ENCODE peak calls at places on chromosomes 4 and X, in eight cellular contexts. J, H, W, O, D, K, C and N are unnamed samples.
A peak's percentile ranks its signal among the peaks of the same experiment; 100 is the strongest.

GRCh38 chr4:53589511-53589910 is 1.8 kb downstream of the LNX1 start:
- DNase-seq in J (no peak), H (no peak), W (no peak), O (no peak), D (no peak), K (no peak), C (no peak), N (no peak)

GRCh38 chr4:136571315-136571714 is 961.0 kb downstream of the PCDH18 start:
- DNase-seq in J (no peak), H (no peak), W (no peak), O (no peak), D (no peak), K (no peak), C (no peak), N (no peak)

GRCh38 chrX:17390325-17390992 is 15.5 kb downstream of the NHS start:
- DNase-seq in J (peak; percentile 82), H (no peak), W (peak; percentile 24), O (no peak), D (no peak), K (no peak), C (no peak), N (no peak)

GRCh38 chrX:12441376-12442128 is 303.3 kb downstream of the FRMPD4 start:
- DNase-seq in J (peak; percentile 93), H (no peak), W (peak; percentile 28), O (no peak), D (no peak), K (no peak), C (peak; percentile 38), N (peak; percentile 31)

GRCh38 chr4:156923525-156923924 is 48.1 kb downstream of the PDGFC start:
- DNase-seq in J (no peak), H (no peak), W (no peak), O (no peak), D (no peak), K (no peak), C (no peak), N (no peak)

GRCh38 chr4:106717094-106717493 is 319.0 kb downstream of the DKK2 start:
- DNase-seq in J (peak; percentile 43), H (no peak), W (no peak), O (no peak), D (no peak), K (no peak), C (no peak), N (no peak)

GRCh38 chr4:7256989-7257810 is 64.9 kb downstream of the SORCS2 start:
- DNase-seq in J (no peak), H (no peak), W (no peak), O (no peak), D (no peak), K (no peak), C (no peak), N (no peak)

GRCh38 chr4:76035799-76036389 is at the start of gene CXCL11:
- DNase-seq in J (no peak), H (no peak), W (no peak), O (peak; percentile 76), D (no peak), K (no peak), C (no peak), N (no peak)

GRCh38 chr4:126238010-126238409 is 923.3 kb downstream of the FAT4 start:
- DNase-seq in J (no peak), H (no peak), W (no peak), O (no peak), D (no peak), K (no peak), C (no peak), N (no peak)

GRCh38 chr4:41572414-41572986 is 34.5 kb downstream of the LIMCH1 start:
- DNase-seq in J (peak; percentile 22), H (no peak), W (no peak), O (no peak), D (no peak), K (no peak), C (no peak), N (no peak)

GRCh38 chrX:129115104-129115503 is 408.2 kb downstream of the SMARCA1 start:
- DNase-seq in J (peak; percentile 28), H (no peak), W (no peak), O (peak; percentile 1), D (no peak), K (no peak), C (peak; percentile 37), N (peak; percentile 21)

GRCh38 chr4:161186750-161187149 is 977.0 kb downstream of the FSTL5 start:
- DNase-seq in J (no peak), H (no peak), W (no peak), O (no peak), D (no peak), K (no peak), C (peak; percentile 11), N (no peak)

GRCh38 chr4:2248821-2249261 is 6.9 kb upstream of the HAUS3 start:
- DNase-seq in J (no peak), H (no peak), W (no peak), O (no peak), D (no peak), K (no peak), C (no peak), N (peak; percentile 5)

GRCh38 chr4:113657834-113658233 is 103.7 kb downstream of the CAMK2D start:
- DNase-seq in J (peak; percentile 41), H (no peak), W (no peak), O (no peak), D (no peak), K (no peak), C (no peak), N (no peak)

GRCh38 chr4:165201806-165202205 is 5.6 kb upstream of the KLHL2 start:
- DNase-seq in J (no peak), H (no peak), W (peak; percentile 42), O (no peak), D (no peak), K (no peak), C (no peak), N (no peak)